ENCODE peak calls at places on chromosomes 3 and 15, in five cellular contexts. P is PC-3, N is nucleus accumbens, I is AG08396, K is A549. U is an unnamed sample.

GRCh38 chr3:134388292-134388691 is 14.0 kb upstream of the AMOTL2 start:
- DNase-seq in N (no peak), K (no peak), I (no peak), P (no peak), U (no peak)

GRCh38 chr3:28013864-28014473 is 227.4 kb upstream of the CMC1 start:
- DNase-seq in N (no peak), I (no peak), K (no peak), P (no peak), U (no peak)

GRCh38 chr3:149975919-149976318 is 5.2 kb upstream of the PFN2 start:
- DNase-seq in I (no peak), K (no peak), N (no peak), P (no peak), U (no peak)

GRCh38 chr3:195068045-195068444 is 202.9 kb downstream of the XXYLT1 start:
- DNase-seq in K (no peak), N (no peak), P (peak), I (no peak), U (no peak)

GRCh38 chr15:51853987-51854386 is 24.5 kb downstream of the TMOD3 start:
- DNase-seq in I (no peak), P (no peak), N (no peak), K (no peak), U (no peak)

GRCh38 chr3:68148471-68148870 is 494.1 kb upstream of the SUCLG2 start:
- DNase-seq in N (no peak), P (no peak), K (no peak), I (no peak), U (no peak)

GRCh38 chr3:146746190-146746589 is 141.0 kb upstream of the PLSCR5 start:
- DNase-seq in I (no peak), N (no peak), K (no peak), P (peak), U (no peak)

GRCh38 chr3:151296226-151296625 is 17.9 kb upstream of the P2RY14 start:
- DNase-seq in P (no peak), I (no peak), N (no peak), K (no peak), U (no peak)

GRCh38 chr3:105944721-105945120 is 75.9 kb upstream of the CBLB start:
- DNase-seq in K (no peak), I (peak), P (peak), N (no peak), U (peak)

GRCh38 chr3:149970716-149971402 is at the start of gene PFN2:
- DNase-seq in P (peak), N (peak), K (peak), I (peak), U (peak)

GRCh38 chr3:69451594-69451993 is 65.7 kb upstream of the FRMD4B start:
- DNase-seq in P (no peak), N (no peak), I (no peak), K (no peak), U (no peak)

GRCh38 chr3:39190281-39191025 is 1.9 kb downstream of the XIRP1 start:
- DNase-seq in N (no peak), K (no peak), I (no peak), P (no peak), U (no peak)

GRCh38 chr3:191329654-191330308 is 545 bp downstream of the UTS2B start:
- DNase-seq in K (no peak), N (no peak), P (peak), I (peak), U (peak)

GRCh38 chr15:85692873-85693272 is 101.9 kb downstream of the KLHL25 start:
- DNase-seq in K (no peak), P (no peak), N (no peak), I (no peak), U (no peak)

GRCh38 chr3:172065967-172066762 is 26.8 kb downstream of the FNDC3B start:
- DNase-seq in P (peak), K (peak), I (no peak), N (no peak), U (no peak)

GRCh38 chr3:44561076-44561475 is 6.1 kb downstream of the ZKSCAN7 start:
- DNase-seq in I (no peak), N (no peak), K (no peak), P (no peak), U (no peak)

U was measured in hepatic stellate cell.